ENCODE peak calls at places on chromosomes 11 and 22, in nine cellular contexts. One of them, this sample, is unnamed.

GRCh38 chr11:88246680-88247079 is 71.4 kb upstream of the RAB38 start:
- DNase-seq in astrocyte of the cerebellum: peak
- DNase-seq in activated naive CD4-positive, alpha-beta T cell treated with anti-CD3 and anti-CD28 coated beads, Interleukin-2, amount 10 ng/mL, durations not matched to agents 7 days and 5 days: no peak
- DNase-seq in ureter: no peak
- DNase-seq in stomach: no peak
- DNase-seq in caudate nucleus: no peak
- DNase-seq in ELR: peak
- DNase-seq in Caki2: no peak
- DNase-seq in neural crest cell: no peak
- DNase-seq in this sample: peak

GRCh38 chr22:45554040-45554406 is 51.3 kb downstream of the FBLN1 start:
- DNase-seq in astrocyte of the cerebellum: no peak
- DNase-seq in activated naive CD4-positive, alpha-beta T cell treated with anti-CD3 and anti-CD28 coated beads, Interleukin-2, amount 10 ng/mL, durations not matched to agents 7 days and 5 days: no peak
- DNase-seq in ureter: no peak
- DNase-seq in stomach: no peak
- DNase-seq in caudate nucleus: no peak
- DNase-seq in ELR: no peak
- DNase-seq in Caki2: no peak
- DNase-seq in neural crest cell: no peak
- DNase-seq in this sample: no peak

GRCh38 chr11:58058276-58059010 is 27.7 kb downstream of the OR6Q1 start:
- DNase-seq in astrocyte of the cerebellum: no peak
- DNase-seq in activated naive CD4-positive, alpha-beta T cell treated with anti-CD3 and anti-CD28 coated beads, Interleukin-2, amount 10 ng/mL, durations not matched to agents 7 days and 5 days: no peak
- DNase-seq in ureter: peak
- DNase-seq in stomach: peak
- DNase-seq in caudate nucleus: no peak
- DNase-seq in ELR: peak
- DNase-seq in Caki2: no peak
- DNase-seq in neural crest cell: no peak
- DNase-seq in this sample: peak

GRCh38 chr11:102241026-102241425 is 76.3 kb upstream of the BIRC3 start:
- DNase-seq in astrocyte of the cerebellum: no peak
- DNase-seq in activated naive CD4-positive, alpha-beta T cell treated with anti-CD3 and anti-CD28 coated beads, Interleukin-2, amount 10 ng/mL, durations not matched to agents 7 days and 5 days: no peak
- DNase-seq in ureter: no peak
- DNase-seq in stomach: no peak
- DNase-seq in caudate nucleus: no peak
- DNase-seq in ELR: peak
- DNase-seq in Caki2: peak
- DNase-seq in neural crest cell: no peak
- DNase-seq in this sample: no peak

GRCh38 chr22:29093501-29093921 is 20.7 kb downstream of the KREMEN1 start:
- DNase-seq in astrocyte of the cerebellum: peak
- DNase-seq in activated naive CD4-positive, alpha-beta T cell treated with anti-CD3 and anti-CD28 coated beads, Interleukin-2, amount 10 ng/mL, durations not matched to agents 7 days and 5 days: no peak
- DNase-seq in ureter: no peak
- DNase-seq in stomach: no peak
- DNase-seq in caudate nucleus: no peak
- DNase-seq in ELR: peak
- DNase-seq in Caki2: no peak
- DNase-seq in neural crest cell: no peak
- DNase-seq in this sample: no peak

GRCh38 chr11:34358666-34359547 is 1.1 kb upstream of the ABTB2 start:
- DNase-seq in astrocyte of the cerebellum: peak
- DNase-seq in activated naive CD4-positive, alpha-beta T cell treated with anti-CD3 and anti-CD28 coated beads, Interleukin-2, amount 10 ng/mL, durations not matched to agents 7 days and 5 days: peak
- DNase-seq in ureter: peak
- DNase-seq in stomach: peak
- DNase-seq in caudate nucleus: peak
- DNase-seq in ELR: peak
- DNase-seq in Caki2: peak
- DNase-seq in neural crest cell: peak
- DNase-seq in this sample: peak

GRCh38 chr11:72606362-72607100 is 67.7 kb downstream of the PDE2A start:
- DNase-seq in astrocyte of the cerebellum: no peak
- DNase-seq in activated naive CD4-positive, alpha-beta T cell treated with anti-CD3 and anti-CD28 coated beads, Interleukin-2, amount 10 ng/mL, durations not matched to agents 7 days and 5 days: no peak
- DNase-seq in ureter: no peak
- DNase-seq in stomach: no peak
- DNase-seq in caudate nucleus: no peak
- DNase-seq in ELR: no peak
- DNase-seq in Caki2: no peak
- DNase-seq in neural crest cell: no peak
- DNase-seq in this sample: no peak

GRCh38 chr11:71507102-71507501 is 20.0 kb upstream of the KRTAP5-7 start:
- DNase-seq in astrocyte of the cerebellum: no peak
- DNase-seq in activated naive CD4-positive, alpha-beta T cell treated with anti-CD3 and anti-CD28 coated beads, Interleukin-2, amount 10 ng/mL, durations not matched to agents 7 days and 5 days: no peak
- DNase-seq in ureter: no peak
- DNase-seq in stomach: no peak
- DNase-seq in caudate nucleus: no peak
- DNase-seq in ELR: no peak
- DNase-seq in Caki2: no peak
- DNase-seq in neural crest cell: no peak
- DNase-seq in this sample: no peak

GRCh38 chr11:57248780-57249383 is 11.8 kb upstream of the APLNR start:
- DNase-seq in astrocyte of the cerebellum: no peak
- DNase-seq in activated naive CD4-positive, alpha-beta T cell treated with anti-CD3 and anti-CD28 coated beads, Interleukin-2, amount 10 ng/mL, durations not matched to agents 7 days and 5 days: peak
- DNase-seq in ureter: peak
- DNase-seq in stomach: peak
- DNase-seq in caudate nucleus: no peak
- DNase-seq in ELR: peak
- DNase-seq in Caki2: no peak
- DNase-seq in neural crest cell: peak
- DNase-seq in this sample: peak

GRCh38 chr11:75087319-75088055 is 9.2 kb downstream of the OR2AT4 start:
- DNase-seq in astrocyte of the cerebellum: no peak
- DNase-seq in activated naive CD4-positive, alpha-beta T cell treated with anti-CD3 and anti-CD28 coated beads, Interleukin-2, amount 10 ng/mL, durations not matched to agents 7 days and 5 days: no peak
- DNase-seq in ureter: no peak
- DNase-seq in stomach: no peak
- DNase-seq in caudate nucleus: no peak
- DNase-seq in ELR: no peak
- DNase-seq in Caki2: no peak
- DNase-seq in neural crest cell: no peak
- DNase-seq in this sample: no peak

GRCh38 chr11:65310215-65310614 is 4.5 kb upstream of the CDC42EP2 start:
- DNase-seq in astrocyte of the cerebellum: no peak
- DNase-seq in activated naive CD4-positive, alpha-beta T cell treated with anti-CD3 and anti-CD28 coated beads, Interleukin-2, amount 10 ng/mL, durations not matched to agents 7 days and 5 days: no peak
- DNase-seq in ureter: no peak
- DNase-seq in stomach: no peak
- DNase-seq in caudate nucleus: no peak
- DNase-seq in ELR: peak
- DNase-seq in Caki2: no peak
- DNase-seq in neural crest cell: no peak
- DNase-seq in this sample: no peak

GRCh38 chr22:27655582-27656185 is 145.9 kb downstream of the MN1 start:
- DNase-seq in astrocyte of the cerebellum: no peak
- DNase-seq in activated naive CD4-positive, alpha-beta T cell treated with anti-CD3 and anti-CD28 coated beads, Interleukin-2, amount 10 ng/mL, durations not matched to agents 7 days and 5 days: no peak
- DNase-seq in ureter: no peak
- DNase-seq in stomach: no peak
- DNase-seq in caudate nucleus: no peak
- DNase-seq in ELR: no peak
- DNase-seq in Caki2: no peak
- DNase-seq in neural crest cell: no peak
- DNase-seq in this sample: no peak

GRCh38 chr22:19114984-19115552 is 7.1 kb downstream of the DGCR2 start:
- DNase-seq in astrocyte of the cerebellum: no peak
- DNase-seq in activated naive CD4-positive, alpha-beta T cell treated with anti-CD3 and anti-CD28 coated beads, Interleukin-2, amount 10 ng/mL, durations not matched to agents 7 days and 5 days: peak
- DNase-seq in ureter: no peak
- DNase-seq in stomach: no peak
- DNase-seq in caudate nucleus: no peak
- DNase-seq in ELR: no peak
- DNase-seq in Caki2: no peak
- DNase-seq in neural crest cell: no peak
- DNase-seq in this sample: no peak

GRCh38 chr11:20213790-20214189 is 53.5 kb upstream of the DBX1 start:
- DNase-seq in astrocyte of the cerebellum: no peak
- DNase-seq in activated naive CD4-positive, alpha-beta T cell treated with anti-CD3 and anti-CD28 coated beads, Interleukin-2, amount 10 ng/mL, durations not matched to agents 7 days and 5 days: no peak
- DNase-seq in ureter: no peak
- DNase-seq in stomach: no peak
- DNase-seq in caudate nucleus: no peak
- DNase-seq in ELR: no peak
- DNase-seq in Caki2: no peak
- DNase-seq in neural crest cell: no peak
- DNase-seq in this sample: no peak

GRCh38 chr11:44617671-44618461 is 52.4 kb downstream of the CD82 start:
- DNase-seq in astrocyte of the cerebellum: no peak
- DNase-seq in activated naive CD4-positive, alpha-beta T cell treated with anti-CD3 and anti-CD28 coated beads, Interleukin-2, amount 10 ng/mL, durations not matched to agents 7 days and 5 days: peak
- DNase-seq in ureter: no peak
- DNase-seq in stomach: no peak
- DNase-seq in caudate nucleus: no peak
- DNase-seq in ELR: no peak
- DNase-seq in Caki2: no peak
- DNase-seq in neural crest cell: no peak
- DNase-seq in this sample: no peak

This sample was measured in dermis blood vessel endothelial cell.